ENCODE peak calls at places on chromosome 17, in seven cellular contexts. Z is neuronal stem cell, O is IMR-90, W is mesendoderm, L is H1, N is trophoblast cell, T is H9. R is an unnamed sample.

GRCh38 chr17:17605747-17606083 is 14.2 kb upstream of the PEMT start:
- DNase-seq in Z (no peak), O (peak), W (no peak), L (no peak), N (peak), T (no peak), R (peak)

GRCh38 chr17:79038545-79039135 is 14.7 kb downstream of the C1QTNF1 start:
- DNase-seq in Z (no peak), O (peak), W (no peak), L (no peak), N (peak), T (no peak), R (no peak)

GRCh38 chr17:70276931-70277330 is 107.6 kb downstream of the KCNJ2 start:
- DNase-seq in Z (no peak), O (peak), W (no peak), L (no peak), N (no peak), T (no peak), R (peak)

GRCh38 chr17:78341559-78342437 is 18.1 kb downstream of the SOCS3 start:
- DNase-seq in Z (peak), O (peak), W (peak), L (no peak), N (peak), T (peak), R (peak)

GRCh38 chr17:45951941-45952340 is 47.1 kb upstream of the STH start:
- DNase-seq in Z (no peak), O (no peak), W (peak), L (no peak), N (no peak), T (no peak), R (peak)

GRCh38 chr17:80916246-80916645 is 75.4 kb upstream of the CHMP6 start:
- DNase-seq in Z (no peak), O (no peak), W (no peak), L (no peak), N (no peak), T (no peak), R (no peak)

GRCh38 chr17:39999067-39999466 is 16.2 kb upstream of the CSF3 start:
- DNase-seq in Z (no peak), O (peak), W (no peak), L (no peak), N (no peak), T (no peak), R (peak)

GRCh38 chr17:77772461-77772897 is 186.0 kb upstream of the TNRC6C start:
- DNase-seq in Z (peak), O (peak), W (peak), L (peak), N (peak), T (peak), R (peak)

GRCh38 chr17:41697122-41697962 is 8.7 kb downstream of the EIF1 start:
- DNase-seq in Z (no peak), O (peak), W (no peak), L (no peak), N (peak), T (no peak), R (peak)

GRCh38 chr17:32629563-32630190 is 142.9 kb downstream of the CDK5R1 start:
- DNase-seq in Z (no peak), O (no peak), W (no peak), L (no peak), N (peak), T (no peak), R (no peak)

GRCh38 chr17:57288034-57288752 is 31.9 kb downstream of the MSI2 start:
- DNase-seq in Z (no peak), O (peak), W (no peak), L (no peak), N (peak), T (no peak), R (peak)

GRCh38 chr17:59838196-59838911 is 54.4 kb downstream of the TUBD1 start:
- DNase-seq in Z (no peak), O (no peak), W (peak), L (no peak), N (peak), T (no peak), R (no peak)

GRCh38 chr17:60548990-60549389 is 22.9 kb upstream of the APPBP2 start:
- DNase-seq in Z (no peak), O (no peak), W (no peak), L (no peak), N (no peak), T (no peak), R (no peak)

GRCh38 chr17:72571813-72572396 is 451.1 kb downstream of the SOX9 start:
- DNase-seq in Z (no peak), O (no peak), W (peak), L (no peak), N (no peak), T (no peak), R (no peak)

GRCh38 chr17:67152824-67153223 is 92.2 kb downstream of the HELZ start:
- DNase-seq in Z (no peak), O (no peak), W (no peak), L (no peak), N (no peak), T (no peak), R (no peak)

GRCh38 chr17:60065867-60066266 is 12.9 kb downstream of the HEATR6 start:
- DNase-seq in Z (no peak), O (no peak), W (no peak), L (no peak), N (no peak), T (no peak), R (no peak)

GRCh38 chr17:65039349-65039988 is 17.1 kb downstream of the GNA13 start:
- DNase-seq in Z (no peak), O (no peak), W (no peak), L (no peak), N (peak), T (no peak), R (no peak)

GRCh38 chr17:2731807-2732206 is 17.6 kb downstream of the CCDC92B start:
- DNase-seq in Z (no peak), O (no peak), W (no peak), L (no peak), N (no peak), T (no peak), R (no peak)

GRCh38 chr17:58329808-58330543 is 1.4 kb upstream of the TSPOAP1 start:
- DNase-seq in Z (no peak), O (no peak), W (no peak), L (no peak), N (no peak), T (no peak), R (no peak)

GRCh38 chr17:49910858-49911204 is 58.2 kb upstream of the DLX4 start:
- DNase-seq in Z (no peak), O (no peak), W (no peak), L (no peak), N (peak), T (no peak), R (no peak)

GRCh38 chr17:57987582-57988300 is at the start of gene VEZF1:
- DNase-seq in Z (peak), O (peak), W (peak), L (no peak), N (peak), T (peak), R (peak)

GRCh38 chr17:56592487-56593072 is 919 bp upstream of the NOG start:
- DNase-seq in Z (peak), O (peak), W (peak), L (no peak), N (peak), T (peak), R (peak)

GRCh38 chr17:7146115-7146514 is 31.5 kb upstream of the ASGR2 start:
- DNase-seq in Z (peak), O (no peak), W (peak), L (no peak), N (peak), T (no peak), R (no peak)

GRCh38 chr17:50872710-50873424 is 6.7 kb upstream of the TOB1 start:
- DNase-seq in Z (no peak), O (peak), W (no peak), L (no peak), N (no peak), T (peak), R (no peak)

GRCh38 chr17:8326591-8327583 is 12.8 kb upstream of the ODF4 start:
- DNase-seq in Z (no peak), O (no peak), W (peak), L (no peak), N (no peak), T (no peak), R (peak)

GRCh38 chr17:1511290-1511689 is 5.1 kb downstream of the INPP5K start:
- DNase-seq in Z (no peak), O (no peak), W (no peak), L (no peak), N (no peak), T (no peak), R (no peak)

GRCh38 chr17:31339906-31340661 is 18.7 kb upstream of the EVI2A start:
- DNase-seq in Z (no peak), O (peak), W (no peak), L (no peak), N (peak), T (no peak), R (peak)
- H3K18ac ChIP-seq in Z (no peak), O (peak), W (no peak), L (no peak), N (no peak), T (no peak), R (no peak)

GRCh38 chr17:44164476-44164875 is 6.0 kb upstream of the ASB16 start:
- DNase-seq in Z (no peak), O (no peak), W (no peak), L (no peak), N (no peak), T (no peak), R (no peak)
- H3K23ac ChIP-seq in Z (no peak), O (no peak), W (no peak), L (no peak), N (no peak), T (no peak), R (no peak)

DNA sequence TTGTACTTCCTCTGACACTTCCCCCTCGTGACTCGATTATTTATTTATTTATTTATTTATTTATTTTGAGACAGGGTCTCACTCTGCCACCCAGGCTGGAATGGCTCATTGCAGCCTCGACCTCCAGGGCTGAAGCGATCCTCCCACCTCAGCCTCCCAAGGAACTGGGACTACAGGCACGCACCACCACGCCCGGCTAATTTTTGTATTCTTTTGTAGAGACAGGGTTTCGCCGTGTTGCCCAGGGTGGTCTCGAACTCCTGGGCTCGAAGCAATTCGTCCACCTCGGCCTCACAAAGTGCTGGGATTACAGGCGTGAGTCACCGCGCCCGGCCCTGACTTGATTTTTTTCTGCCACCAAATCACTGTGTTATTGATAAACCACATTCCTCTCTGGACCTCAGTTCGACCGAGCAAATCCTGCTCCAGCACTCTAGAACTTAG is 773 bp upstream of the RPL23A start:
- DNase-seq in Z (no peak), O (no peak), W (no peak), L (no peak), N (no peak), T (no peak), R (no peak)
- H4K8ac ChIP-seq in Z (no peak), O (peak), W (no peak), L (no peak), N (peak), T (no peak), R (peak)

DNA sequence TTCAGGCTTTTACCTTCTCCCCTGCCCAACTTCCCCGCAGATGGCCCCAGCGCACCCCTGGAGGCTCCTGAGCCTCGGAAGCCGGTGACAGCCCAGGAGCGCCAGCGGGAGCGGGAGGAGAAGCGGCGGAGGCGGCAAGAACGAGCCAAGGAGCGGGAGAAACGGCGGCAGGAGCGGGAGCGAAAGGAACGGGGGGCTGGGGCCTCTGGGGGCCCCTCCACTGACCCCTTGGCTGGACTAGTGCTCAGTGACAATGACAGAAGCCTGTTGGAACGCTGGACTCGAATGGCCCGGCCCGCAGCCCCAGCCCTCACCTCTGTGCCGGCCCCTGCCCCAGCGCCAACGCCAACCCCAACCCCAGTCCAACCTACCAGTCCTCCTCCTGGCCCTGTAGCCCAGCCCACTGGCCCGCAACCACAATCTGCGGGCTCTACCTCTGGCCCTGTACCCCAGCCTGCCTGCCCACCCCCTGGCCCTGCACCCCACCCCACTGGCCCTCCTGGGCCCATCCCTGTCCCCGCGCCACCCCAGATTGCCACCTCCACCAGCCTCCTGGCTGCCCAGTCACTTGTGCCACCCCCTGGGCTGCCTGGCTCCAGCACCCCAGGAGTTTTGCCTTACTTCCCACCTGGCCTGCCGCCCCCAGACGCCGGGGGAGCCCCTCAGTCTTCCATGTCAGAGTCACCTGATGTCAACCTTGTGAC is 3.6 kb downstream of the MAPK7 start:
- DNase-seq in Z (no peak), O (no peak), W (no peak), L (no peak), N (no peak), T (no peak), R (no peak)
- H3K18ac ChIP-seq in Z (no peak), O (no peak), W (no peak), L (no peak), N (no peak), T (no peak), R (no peak)

GRCh38 chr17:82713015-82713723 is 3.3 kb upstream of the FN3KRP start:
- DNase-seq in Z (no peak), O (no peak), W (no peak), L (no peak), N (no peak), T (no peak), R (no peak)
- H3K23ac ChIP-seq in Z (no peak), O (no peak), W (no peak), L (no peak), N (no peak), T (no peak), R (no peak)